ENCODE peak calls at places on chromosome 2, in five cellular contexts. V is SK-N-SH; I is uterus; U is Peyer's patch; D is CD8-positive, alpha-beta T cell. Q is an unnamed sample.
A peak's percentile ranks its signal among the peaks of the same experiment; 100 is the strongest.

GRCh38 chr2:86249176-86249842 is 50.1 kb downstream of the MRPL35 start:
- DNase-seq in V (peak; percentile 76), I (peak; percentile 66), D (no peak), U (no peak), Q (no peak)

GRCh38 chr2:230758566-230759480 is 46.2 kb downstream of the CAB39 start:
- DNase-seq in U (no peak), V (no peak), D (no peak), I (no peak), Q (no peak)

GRCh38 chr2:9832586-9832985 is 10.7 kb upstream of the TAF1B start:
- DNase-seq in I (no peak), D (no peak), U (no peak), V (no peak), Q (no peak)

GRCh38 chr2:28896906-28897305 is 2.4 kb downstream of the WDR43 start:
- DNase-seq in I (no peak), D (no peak), V (no peak), U (no peak), Q (no peak)

GRCh38 chr2:241931976-241932894 is 62.7 kb downstream of the RTP5 start:
- DNase-seq in D (no peak), U (no peak), I (no peak), V (no peak), Q (no peak)

GRCh38 chr2:1767939-1768691 is 23.8 kb upstream of the PXDN start:
- DNase-seq in I (no peak), U (no peak), D (no peak), V (no peak), Q (no peak)

GRCh38 chr2:140529706-140530105 is 1601.1 kb downstream of the LRP1B start:
- DNase-seq in D (no peak), I (no peak), U (no peak), V (no peak), Q (no peak)

GRCh38 chr2:154133823-154134222 is 262.1 kb downstream of the GALNT13 start:
- DNase-seq in U (no peak), I (no peak), V (no peak), D (no peak), Q (no peak)

GRCh38 chr2:33242845-33243244 is 233.6 kb upstream of the RASGRP3 start:
- DNase-seq in D (no peak), I (no peak), U (no peak), V (no peak), Q (no peak)

GRCh38 chr2:126657636-126658315 is 1.8 kb downstream of the GYPC start:
- DNase-seq in I (peak; percentile 80), U (peak; percentile 72), V (no peak), D (peak; percentile 61), Q (no peak)

GRCh38 chr2:45892757-45893156 is 241.3 kb downstream of the PRKCE start:
- DNase-seq in I (no peak), D (no peak), V (no peak), U (no peak), Q (no peak)

GRCh38 chr2:73926493-73927327 is at the start of gene DGUOK:
- DNase-seq in D (peak; percentile 90), I (peak; percentile 97), U (peak; percentile 96), V (peak; percentile 92), Q (peak; percentile 98)

GRCh38 chr2:159867557-159868330 is 69.7 kb upstream of the CD302 start:
- DNase-seq in U (no peak), V (no peak), I (no peak), D (no peak), Q (peak; percentile 16)

GRCh38 chr2:45681675-45682074 is 30.2 kb downstream of the PRKCE start:
- DNase-seq in D (no peak), I (no peak), V (peak; percentile 34), U (no peak), Q (no peak)

GRCh38 chr2:20436716-20437470 is 10.0 kb upstream of the RHOB start:
- DNase-seq in D (no peak), U (no peak), I (no peak), V (no peak), Q (peak; percentile 23)
- TF ChIP-seq CTCF in D (no peak), U (no peak), I (no peak), V (no peak), Q (no peak)

GRCh38 chr2:69395866-69396265 is 8.8 kb upstream of the GFPT1 start:
- DNase-seq in U (no peak), I (no peak), V (no peak), D (no peak), Q (no peak)

GRCh38 chr2:69393963-69394362 is 6.9 kb upstream of the GFPT1 start:
- DNase-seq in U (no peak), V (no peak), I (no peak), D (no peak), Q (no peak)

GRCh38 chr2:69400121-69400520 is 13.1 kb upstream of the GFPT1 start:
- DNase-seq in I (no peak), V (no peak), D (no peak), U (no peak), Q (no peak)

GRCh38 chr2:69397234-69397633 is 10.2 kb upstream of the GFPT1 start:
- DNase-seq in U (no peak), I (no peak), V (no peak), D (no peak), Q (no peak)
- H3K27ac ChIP-seq in U (no peak overlapping the region), I (no peak overlapping the region), V (no peak overlapping the region), D (no peak overlapping the region), Q (no peak overlapping the region)

GRCh38 chr2:174682578-174683391 is 81.5 kb downstream of the CHRNA1 start:
- DNase-seq in D (peak; percentile 49), U (peak; percentile 71), V (peak; percentile 95), I (peak; percentile 78), Q (peak; percentile 60)

GRCh38 chr2:174681099-174681982 is 82.9 kb downstream of the CHRNA1 start:
- DNase-seq in V (peak; percentile 38), I (peak; percentile 21), U (no peak), D (no peak), Q (peak; percentile 37)

GRCh38 chr2:174686430-174686829 is 77.8 kb downstream of the CHRNA1 start:
- DNase-seq in I (no peak), V (no peak), U (no peak), D (no peak), Q (no peak)

GRCh38 chr2:174681983-174682577 is 82.2 kb downstream of the CHRNA1 start:
- DNase-seq in V (peak; percentile 80), U (peak; percentile 65), D (peak; percentile 19), I (peak; percentile 47), Q (peak; percentile 12)

GRCh38 chr2:174683392-174683759 is 80.9 kb downstream of the CHRNA1 start:
- DNase-seq in I (peak; percentile 23), U (no peak), V (peak; percentile 49), D (no peak), Q (no peak)
- TF ChIP-seq CTCF in I (no peak), U (no peak), V (peak; percentile 24), D (no peak), Q (no peak)

DNA sequence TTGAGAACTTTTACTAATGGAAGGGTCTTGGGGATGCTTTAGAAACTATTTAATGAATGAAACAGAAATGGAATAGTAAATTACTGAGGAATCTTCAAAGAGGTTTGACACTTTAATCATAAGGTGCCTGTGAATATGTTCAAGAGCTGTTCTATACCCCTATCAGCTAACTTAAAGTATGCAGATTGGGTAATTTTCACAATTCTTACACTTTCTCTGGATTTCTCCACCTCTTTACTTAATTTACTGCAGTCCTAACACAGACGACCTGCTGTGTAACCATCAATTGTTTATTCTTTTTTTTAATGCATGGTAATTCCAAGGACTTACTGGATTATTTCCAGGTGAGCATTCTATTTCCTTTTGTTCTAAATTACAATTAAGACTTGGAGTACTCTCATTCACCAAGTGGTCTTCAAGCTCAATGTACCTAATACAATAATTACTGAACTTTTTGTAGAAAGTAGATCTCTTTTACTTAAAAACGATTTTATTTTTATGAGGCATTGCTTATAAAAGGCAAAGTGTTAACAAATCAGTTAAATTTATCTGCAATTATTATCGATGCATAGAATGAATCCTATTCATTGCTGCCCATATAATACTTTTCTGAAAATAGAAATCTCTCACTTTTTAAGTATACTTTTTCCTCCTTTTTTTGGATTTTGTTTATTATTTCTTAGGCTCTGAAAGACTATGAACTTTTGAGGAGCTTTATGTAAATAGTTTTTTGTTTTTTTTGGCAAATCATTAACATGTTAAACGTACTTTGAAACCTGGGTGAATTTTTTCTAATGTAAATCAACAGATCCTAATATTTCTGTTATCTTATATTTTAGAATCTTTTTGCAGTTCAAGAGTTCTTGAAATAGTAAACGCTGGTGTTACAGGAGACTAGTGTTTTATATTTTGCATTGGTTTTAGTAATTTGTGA is 5.5 kb downstream of the VSNL1 start:
- DNase-seq in U (no peak), I (no peak), D (no peak), V (no peak), Q (no peak)
- H3K27ac ChIP-seq in U (no peak overlapping the region), I (no peak overlapping the region), D (no peak overlapping the region), V (no peak overlapping the region), Q (no peak overlapping the region)

DNA sequence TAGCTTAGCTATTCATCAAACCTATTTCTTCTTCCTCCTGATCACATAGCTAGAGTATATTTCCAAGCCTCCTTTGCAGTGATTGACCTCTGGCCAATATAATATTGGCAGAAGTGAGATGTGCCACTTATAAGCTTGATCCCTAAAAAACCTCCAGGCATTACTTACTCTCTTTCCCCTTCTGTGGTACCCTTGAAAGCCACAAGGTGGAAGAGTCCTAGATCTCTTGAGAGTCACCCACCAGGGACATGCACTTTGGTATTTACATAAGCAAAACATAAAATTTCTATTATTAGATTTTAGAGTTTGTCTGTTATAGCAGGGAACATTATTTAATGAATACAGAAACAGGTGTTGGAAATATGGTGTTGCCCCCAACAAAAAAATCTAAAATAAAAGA is 112.0 kb downstream of the EXOC6B start:
- DNase-seq in V (no peak), U (no peak), I (no peak), D (no peak), Q (no peak)
- TF ChIP-seq CTCF in V (peak; percentile 11), U (no peak), I (no peak), D (no peak), Q (no peak)

GRCh38 chr2:85166021-85166420 is 32.8 kb downstream of the TCF7L1 start:
- DNase-seq in I (no peak), V (no peak), U (no peak), D (no peak), Q (no peak)

GRCh38 chr2:85164145-85164559 is 31.0 kb downstream of the TCF7L1 start:
- DNase-seq in I (no peak), D (no peak), V (peak; percentile 64), U (peak; percentile 12), Q (peak; percentile 42)

GRCh38 chr2:85167479-85167878 is 34.3 kb downstream of the TCF7L1 start:
- DNase-seq in D (no peak), V (no peak), U (peak; percentile 3), I (no peak), Q (no peak)

GRCh38 chr2:85162746-85163301 is 29.6 kb downstream of the TCF7L1 start:
- DNase-seq in D (no peak), U (peak; percentile 5), V (no peak), I (no peak), Q (no peak)

DNA sequence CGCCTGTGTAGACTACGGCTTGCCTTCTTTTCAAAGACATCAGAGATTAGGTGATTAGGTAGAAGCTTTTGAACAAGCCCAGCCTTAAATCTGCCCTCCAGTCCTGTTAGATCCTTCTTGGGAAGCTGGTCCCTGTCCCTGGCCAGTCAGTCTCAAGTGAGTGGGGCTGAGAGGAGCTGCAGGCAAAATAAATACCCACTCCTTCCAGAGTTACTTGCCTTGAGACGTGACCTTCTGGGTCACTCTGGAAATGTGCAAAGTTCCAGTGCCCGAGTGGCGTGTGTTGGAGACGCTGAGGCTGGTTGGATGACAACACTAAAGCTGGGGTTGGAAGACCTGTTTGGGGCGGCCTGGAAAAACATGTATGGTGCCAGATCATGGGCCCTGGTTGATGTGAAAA is 32.1 kb downstream of the TCF7L1 start:
- DNase-seq in I (no peak), V (no peak), U (peak; percentile 12), D (no peak), Q (peak; percentile 62)
- H3K27ac ChIP-seq in I (no peak overlapping the region), V (no peak overlapping the region), U (no peak overlapping the region), D (no peak overlapping the region), Q (peak overlapping the region; percentile 67)

GRCh38 chr2:146677280-146677679 is 1167.5 kb upstream of the ACVR2A start:
- DNase-seq in V (no peak), I (no peak), D (no peak), U (no peak), Q (no peak)
- TF ChIP-seq CTCF in V (no peak), I (no peak), D (no peak), U (no peak), Q (peak; percentile 21)

Q was measured in WERI-Rb-1.